ENCODE peak calls at places on chromosomes 4 and X, in eight cellular contexts. J is brain microvascular endothelial cell, I is substantia nigra, R is HCT116, Q is esophagus muscularis mucosa, D is PC-9, H is stomach, S is aorta. G is an unnamed sample.

GRCh38 chrX:86830685-86831084 is 682.4 kb downstream of the DACH2 start:
- DNase-seq in R (no peak), S (no peak), Q (no peak), J (no peak), H (no peak), D (no peak), I (no peak), G (no peak)

GRCh38 chrX:132940727-132941162 is 17.7 kb downstream of the HS6ST2 start:
- DNase-seq in D (peak), I (no peak), R (peak), S (no peak), H (no peak), J (no peak), Q (no peak), G (no peak)

GRCh38 chr4:76233967-76234678 is 17.4 kb upstream of the FAM47E start:
- DNase-seq in S (no peak), H (no peak), Q (no peak), J (no peak), R (peak), I (no peak), D (no peak), G (no peak)

GRCh38 chrX:36019164-36019563 is 99.6 kb downstream of the CFAP47 start:
- DNase-seq in H (no peak), R (no peak), I (no peak), Q (no peak), J (no peak), S (no peak), D (no peak), G (no peak)

GRCh38 chrX:119252716-119253115 is 16.6 kb downstream of the PGRMC1 start:
- DNase-seq in I (no peak), S (no peak), J (no peak), Q (no peak), R (no peak), H (no peak), D (no peak), G (no peak)

GRCh38 chr4:89196056-89196674 is 84.8 kb downstream of the TIGD2 start:
- DNase-seq in H (no peak), R (peak), D (no peak), Q (no peak), J (no peak), I (no peak), S (no peak), G (peak)

GRCh38 chr4:151865327-151865726 is 104.5 kb upstream of the GATB start:
- DNase-seq in J (no peak), S (no peak), H (peak), Q (no peak), R (no peak), D (no peak), I (no peak), G (no peak)

GRCh38 chr4:84529169-84529751 is 30.2 kb upstream of the NKX6-1 start:
- DNase-seq in R (peak), I (no peak), S (no peak), Q (no peak), H (no peak), J (no peak), D (no peak), G (no peak)

DNA sequence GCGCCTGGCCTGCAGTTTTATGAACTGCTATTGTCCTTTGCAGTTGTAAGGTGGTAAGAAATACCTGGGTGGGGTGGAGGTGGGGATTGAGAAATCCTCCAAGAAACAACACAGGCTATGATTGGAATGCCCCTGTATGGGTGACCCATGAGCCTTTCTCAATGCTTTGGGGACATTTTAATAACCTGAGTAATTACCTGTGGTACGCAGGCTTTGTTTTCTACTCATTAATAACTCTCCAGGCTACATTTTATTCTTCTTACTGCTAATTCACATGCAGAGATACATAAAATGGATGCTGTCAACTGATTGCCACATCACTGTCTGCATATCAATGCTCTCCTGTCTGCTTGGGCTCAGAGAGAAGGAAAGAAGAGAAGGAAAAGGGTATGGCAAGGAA is 41.8 kb downstream of the PHEX start:
- DNase-seq in D (peak), R (no peak), J (no peak), S (no peak), I (no peak), Q (no peak), H (no peak), G (no peak)
- H3K27ac ChIP-seq in D (peak), R (no peak), J (no peak), S (no peak), I (no peak), Q (no peak), H (no peak), G (no peak)

GRCh38 chr4:39834269-39834668 is 136.3 kb downstream of the UBE2K start:
- DNase-seq in H (no peak), I (no peak), R (no peak), Q (no peak), J (no peak), S (no peak), D (no peak), G (no peak)
- H3K27ac ChIP-seq in H (no peak), I (no peak), R (no peak), Q (no peak), J (no peak), S (no peak), D (no peak), G (no peak)

GRCh38 chr4:126250006-126250405 is 935.3 kb downstream of the FAT4 start:
- DNase-seq in D (no peak), R (no peak), S (no peak), Q (no peak), H (no peak), J (no peak), I (no peak), G (no peak)
- H3K27ac ChIP-seq in D (no peak), R (no peak), S (no peak), Q (no peak), H (no peak), J (no peak), I (no peak), G (no peak)

DNA sequence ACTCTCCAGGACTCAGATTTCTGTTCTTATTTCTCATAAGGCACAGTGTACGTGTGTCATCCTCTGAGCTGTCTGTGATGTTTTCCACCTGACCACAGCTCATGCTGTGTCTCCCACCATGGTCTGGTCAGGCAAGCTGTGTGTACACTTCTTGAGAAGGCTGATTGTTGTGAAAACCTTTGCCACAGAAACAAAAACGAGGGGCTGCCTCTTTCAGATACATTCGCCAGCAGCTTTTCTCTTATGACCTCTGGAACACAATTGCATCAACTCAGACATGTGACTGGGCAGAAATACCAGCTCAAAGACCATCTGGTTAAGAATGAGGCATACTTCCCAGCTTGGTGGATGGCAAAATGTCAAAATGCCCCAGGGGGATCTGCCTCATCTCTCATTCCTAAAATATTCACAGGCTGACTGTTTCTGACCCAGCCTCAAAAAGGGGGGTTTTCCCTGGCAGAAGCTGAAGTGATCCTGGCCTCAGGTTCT is 46.1 kb downstream of the PGRMC2 start:
- DNase-seq in H (no peak), J (peak), D (peak), I (no peak), R (no peak), Q (no peak), S (no peak), G (peak)
- H3K27ac ChIP-seq in H (no peak), J (peak), D (peak), I (no peak), R (no peak), Q (no peak), S (no peak), G (peak)

DNA sequence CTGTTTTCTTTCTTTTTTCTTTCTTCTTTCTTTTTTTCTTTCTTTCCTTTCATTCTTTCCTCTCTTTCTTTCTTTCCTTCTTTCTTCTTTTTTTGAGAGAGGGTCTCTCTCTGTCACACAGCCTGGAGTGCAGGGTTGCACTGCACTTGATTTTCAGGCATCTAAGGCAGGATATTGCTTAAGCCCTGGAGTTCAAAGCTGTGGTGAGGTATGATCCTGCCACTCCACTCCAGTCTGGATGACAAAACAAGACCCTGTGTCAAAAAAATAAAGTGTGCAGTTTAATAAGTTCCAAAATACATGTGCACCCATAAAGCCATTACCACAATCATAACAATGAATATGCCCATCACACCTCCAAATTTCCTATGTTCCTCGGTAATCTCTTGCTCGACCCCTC is 10.6 kb upstream of the ZNF718 start:
- DNase-seq in S (no peak), H (no peak), I (no peak), D (no peak), Q (no peak), J (no peak), R (no peak), G (no peak)
- H3K27ac ChIP-seq in S (no peak), H (no peak), I (no peak), D (no peak), Q (no peak), J (no peak), R (no peak), G (no peak)

GRCh38 chr4:52840531-52841350 is 21.4 kb upstream of the RASL11B start:
- DNase-seq in J (no peak), Q (no peak), S (no peak), D (no peak), H (no peak), I (no peak), R (no peak), G (no peak)

GRCh38 chr4:52837716-52838558 is 24.2 kb upstream of the RASL11B start:
- DNase-seq in J (peak), Q (no peak), R (no peak), D (peak), I (no peak), S (no peak), H (no peak), G (peak)

GRCh38 chr4:52836653-52837052 is 25.5 kb upstream of the RASL11B start:
- DNase-seq in I (no peak), Q (no peak), S (no peak), R (no peak), D (no peak), J (no peak), H (no peak), G (no peak)

GRCh38 chr4:52841707-52842456 is 20.2 kb upstream of the RASL11B start:
- DNase-seq in Q (no peak), D (no peak), R (no peak), I (no peak), J (no peak), S (no peak), H (peak), G (no peak)

GRCh38 chr4:52838729-52839722 is 23.1 kb upstream of the RASL11B start:
- DNase-seq in S (no peak), J (no peak), D (peak), Q (no peak), H (no peak), R (no peak), I (no peak), G (no peak)
- H3K27ac ChIP-seq in S (no peak), J (no peak), D (peak), Q (no peak), H (no peak), R (no peak), I (no peak), G (no peak)

GRCh38 chrX:141902366-141902765 is 1.3 kb upstream of the MAGEC1 start:
- DNase-seq in R (no peak), D (no peak), J (no peak), H (no peak), S (no peak), Q (no peak), I (no peak), G (no peak)
- H3K27ac ChIP-seq in R (no peak), D (no peak), J (no peak), H (no peak), S (no peak), Q (no peak), I (no peak), G (no peak)

DNA sequence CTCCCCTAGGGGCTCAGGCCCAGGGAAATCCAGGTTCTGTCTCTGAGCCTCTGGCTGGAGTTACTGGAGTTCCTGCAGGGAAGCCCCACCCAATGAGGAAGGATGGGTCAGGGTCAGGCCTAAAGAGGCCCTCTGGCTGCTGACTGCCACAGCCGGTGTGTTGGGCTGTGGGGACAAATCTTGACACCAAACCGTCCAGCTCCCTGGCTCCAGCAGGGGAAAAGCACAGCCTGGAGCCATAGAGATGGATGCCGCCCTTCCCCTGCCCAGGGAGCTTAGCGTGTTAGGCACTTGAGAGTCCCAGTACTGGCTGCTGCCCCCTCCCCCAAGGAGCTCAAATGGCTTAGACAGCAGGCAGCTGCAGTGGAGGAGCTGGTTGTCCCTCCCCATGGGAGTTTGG is 321.3 kb upstream of the LCORL start:
- DNase-seq in J (no peak), Q (no peak), I (no peak), R (no peak), S (no peak), H (no peak), D (no peak), G (no peak)
- H3K27ac ChIP-seq in J (no peak), Q (no peak), I (no peak), R (no peak), S (no peak), H (no peak), D (no peak), G (no peak)

DNA sequence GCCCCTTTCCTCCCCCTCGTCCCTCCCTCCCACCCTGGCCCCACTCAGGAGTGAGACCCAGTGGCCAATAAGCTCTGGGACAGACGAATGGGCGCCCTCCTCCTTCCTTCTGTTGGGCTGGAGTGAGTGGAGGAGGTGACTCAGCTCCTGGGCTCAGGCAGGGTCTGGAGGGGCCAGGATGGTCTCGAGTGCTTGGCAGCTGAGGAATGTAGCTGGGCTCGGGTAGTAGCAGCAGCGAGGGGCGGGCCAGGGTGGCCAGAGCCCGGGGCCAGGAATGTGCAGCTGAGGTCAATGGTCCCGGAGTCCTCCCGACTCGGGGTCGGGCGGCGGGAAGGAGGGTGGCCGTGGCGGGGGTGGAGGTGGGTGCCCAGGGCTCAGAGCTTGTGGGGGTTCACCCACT is 15.0 kb downstream of the G6PD start:
- DNase-seq in H (no peak), J (no peak), D (peak), S (peak), R (no peak), I (no peak), Q (no peak), G (peak)
- H3K27ac ChIP-seq in H (no peak), J (no peak), D (no peak), S (peak), R (no peak), I (no peak), Q (no peak), G (no peak)